ENCODE peak calls at places on chromosome 21, in seven cellular contexts. One of them, this sample, is unnamed.
A peak's percentile ranks its signal among the peaks of the same experiment; 100 is the strongest.

GRCh38 chr21:36839123-36839522 is 127.3 kb downstream of the HLCS start:
- DNase-seq in activated CD4-positive, alpha-beta T cell treated with anti-CD3 and anti-CD28 coated beads, Interleukin-2, amount 10 ng/mL, durations not matched to agents 7 days and 5 days: no peak
- DNase-seq in breast epithelium: no peak
- DNase-seq in astrocyte: peak; percentile 66
- DNase-seq in NAMALWA: no peak
- DNase-seq in MV-4-11: no peak
- DNase-seq in HCT116: no peak
- DNase-seq in this sample: no peak

GRCh38 chr21:36491191-36491916 is 11.4 kb upstream of the CLDN14 start:
- DNase-seq in HCT116: no peak
- DNase-seq in activated CD4-positive, alpha-beta T cell treated with anti-CD3 and anti-CD28 coated beads, Interleukin-2, amount 10 ng/mL, durations not matched to agents 7 days and 5 days: no peak
- DNase-seq in breast epithelium: no peak
- DNase-seq in astrocyte: peak; percentile 37
- DNase-seq in NAMALWA: no peak
- DNase-seq in MV-4-11: no peak
- DNase-seq in this sample: no peak

GRCh38 chr21:35154788-35155187 is 105.7 kb upstream of the RUNX1 start:
- DNase-seq in HCT116: no peak
- DNase-seq in breast epithelium: no peak
- DNase-seq in activated CD4-positive, alpha-beta T cell treated with anti-CD3 and anti-CD28 coated beads, Interleukin-2, amount 10 ng/mL, durations not matched to agents 7 days and 5 days: no peak
- DNase-seq in MV-4-11: no peak
- DNase-seq in astrocyte: no peak
- DNase-seq in NAMALWA: no peak
- DNase-seq in this sample: no peak

GRCh38 chr21:41360072-41360821 is 1.6 kb upstream of the MX2 start:
- DNase-seq in NAMALWA: peak; percentile 43
- DNase-seq in activated CD4-positive, alpha-beta T cell treated with anti-CD3 and anti-CD28 coated beads, Interleukin-2, amount 10 ng/mL, durations not matched to agents 7 days and 5 days: no peak
- DNase-seq in HCT116: no peak
- DNase-seq in MV-4-11: no peak
- DNase-seq in astrocyte: peak; percentile 43
- DNase-seq in breast epithelium: peak; percentile 64
- DNase-seq in this sample: no peak

GRCh38 chr21:31470896-31471694 is 127.0 kb upstream of the TIAM1 start:
- DNase-seq in activated CD4-positive, alpha-beta T cell treated with anti-CD3 and anti-CD28 coated beads, Interleukin-2, amount 10 ng/mL, durations not matched to agents 7 days and 5 days: no peak
- DNase-seq in MV-4-11: no peak
- DNase-seq in breast epithelium: no peak
- DNase-seq in NAMALWA: no peak
- DNase-seq in astrocyte: no peak
- DNase-seq in HCT116: no peak
- DNase-seq in this sample: no peak

GRCh38 chr21:42186591-42186990 is 32.3 kb upstream of the ABCG1 start:
- DNase-seq in activated CD4-positive, alpha-beta T cell treated with anti-CD3 and anti-CD28 coated beads, Interleukin-2, amount 10 ng/mL, durations not matched to agents 7 days and 5 days: no peak
- DNase-seq in HCT116: no peak
- DNase-seq in astrocyte: no peak
- DNase-seq in breast epithelium: no peak
- DNase-seq in MV-4-11: no peak
- DNase-seq in NAMALWA: no peak
- DNase-seq in this sample: no peak

GRCh38 chr21:15928196-15928595 is 198.4 kb downstream of the USP25 start:
- DNase-seq in MV-4-11: no peak
- DNase-seq in HCT116: no peak
- DNase-seq in activated CD4-positive, alpha-beta T cell treated with anti-CD3 and anti-CD28 coated beads, Interleukin-2, amount 10 ng/mL, durations not matched to agents 7 days and 5 days: no peak
- DNase-seq in astrocyte: no peak
- DNase-seq in breast epithelium: no peak
- DNase-seq in NAMALWA: no peak
- DNase-seq in this sample: no peak

GRCh38 chr21:41643246-41643966 is 123.4 kb downstream of the RIPK4 start:
- DNase-seq in HCT116: no peak
- DNase-seq in NAMALWA: no peak
- DNase-seq in breast epithelium: no peak
- DNase-seq in activated CD4-positive, alpha-beta T cell treated with anti-CD3 and anti-CD28 coated beads, Interleukin-2, amount 10 ng/mL, durations not matched to agents 7 days and 5 days: no peak
- DNase-seq in MV-4-11: no peak
- DNase-seq in astrocyte: peak; percentile 57
- DNase-seq in this sample: no peak

GRCh38 chr21:33042812-33043211 is 17.1 kb downstream of the OLIG2 start:
- DNase-seq in breast epithelium: no peak
- DNase-seq in HCT116: peak; percentile 50
- DNase-seq in MV-4-11: no peak
- DNase-seq in NAMALWA: no peak
- DNase-seq in activated CD4-positive, alpha-beta T cell treated with anti-CD3 and anti-CD28 coated beads, Interleukin-2, amount 10 ng/mL, durations not matched to agents 7 days and 5 days: no peak
- DNase-seq in astrocyte: peak; percentile 93
- DNase-seq in this sample: no peak

GRCh38 chr21:29343517-29343916 is 44.8 kb downstream of the BACH1 start:
- DNase-seq in NAMALWA: no peak
- DNase-seq in HCT116: no peak
- DNase-seq in breast epithelium: no peak
- DNase-seq in astrocyte: peak; percentile 95
- DNase-seq in activated CD4-positive, alpha-beta T cell treated with anti-CD3 and anti-CD28 coated beads, Interleukin-2, amount 10 ng/mL, durations not matched to agents 7 days and 5 days: no peak
- DNase-seq in MV-4-11: no peak
- DNase-seq in this sample: no peak

GRCh38 chr21:9737871-9738520 is 783.4 kb upstream of the TPTE start:
- DNase-seq in MV-4-11: no peak
- DNase-seq in activated CD4-positive, alpha-beta T cell treated with anti-CD3 and anti-CD28 coated beads, Interleukin-2, amount 10 ng/mL, durations not matched to agents 7 days and 5 days: no peak
- DNase-seq in astrocyte: no peak
- DNase-seq in HCT116: no peak
- DNase-seq in breast epithelium: no peak
- DNase-seq in NAMALWA: no peak
- DNase-seq in this sample: no peak

GRCh38 chr21:19792004-19792403 is 1206.2 kb upstream of the NCAM2 start:
- DNase-seq in MV-4-11: no peak
- DNase-seq in breast epithelium: no peak
- DNase-seq in activated CD4-positive, alpha-beta T cell treated with anti-CD3 and anti-CD28 coated beads, Interleukin-2, amount 10 ng/mL, durations not matched to agents 7 days and 5 days: no peak
- DNase-seq in HCT116: no peak
- DNase-seq in NAMALWA: no peak
- DNase-seq in astrocyte: no peak
- DNase-seq in this sample: no peak

GRCh38 chr21:37032293-37032692 is 25.8 kb downstream of the RIPPLY3 start:
- DNase-seq in HCT116: no peak
- DNase-seq in astrocyte: no peak
- DNase-seq in MV-4-11: no peak
- DNase-seq in activated CD4-positive, alpha-beta T cell treated with anti-CD3 and anti-CD28 coated beads, Interleukin-2, amount 10 ng/mL, durations not matched to agents 7 days and 5 days: no peak
- DNase-seq in NAMALWA: no peak
- DNase-seq in breast epithelium: no peak
- DNase-seq in this sample: no peak

GRCh38 chr21:28832715-28833061 is 160.0 kb downstream of the LTN1 start:
- DNase-seq in breast epithelium: no peak
- DNase-seq in HCT116: no peak
- DNase-seq in NAMALWA: no peak
- DNase-seq in MV-4-11: no peak
- DNase-seq in activated CD4-positive, alpha-beta T cell treated with anti-CD3 and anti-CD28 coated beads, Interleukin-2, amount 10 ng/mL, durations not matched to agents 7 days and 5 days: no peak
- DNase-seq in astrocyte: no peak
- DNase-seq in this sample: no peak

GRCh38 chr21:29649370-29649963 is 290.3 kb downstream of the GRIK1 start:
- DNase-seq in activated CD4-positive, alpha-beta T cell treated with anti-CD3 and anti-CD28 coated beads, Interleukin-2, amount 10 ng/mL, durations not matched to agents 7 days and 5 days: no peak
- DNase-seq in HCT116: no peak
- DNase-seq in NAMALWA: no peak
- DNase-seq in MV-4-11: peak; percentile 11
- DNase-seq in breast epithelium: no peak
- DNase-seq in astrocyte: no peak
- DNase-seq in this sample: no peak

GRCh38 chr21:43340491-43341348 is 86.2 kb downstream of the SIK1 start:
- DNase-seq in breast epithelium: no peak
- DNase-seq in HCT116: peak; percentile 51
- DNase-seq in MV-4-11: no peak
- DNase-seq in astrocyte: peak; percentile 87
- DNase-seq in activated CD4-positive, alpha-beta T cell treated with anti-CD3 and anti-CD28 coated beads, Interleukin-2, amount 10 ng/mL, durations not matched to agents 7 days and 5 days: no peak
- DNase-seq in NAMALWA: no peak
- DNase-seq in this sample: peak; percentile 55

GRCh38 chr21:45836694-45837670 is 144.6 kb upstream of the COL6A1 start:
- DNase-seq in HCT116: no peak
- DNase-seq in NAMALWA: no peak
- DNase-seq in astrocyte: no peak
- DNase-seq in breast epithelium: no peak
- DNase-seq in activated CD4-positive, alpha-beta T cell treated with anti-CD3 and anti-CD28 coated beads, Interleukin-2, amount 10 ng/mL, durations not matched to agents 7 days and 5 days: no peak
- DNase-seq in MV-4-11: no peak
- DNase-seq in this sample: no peak

GRCh38 chr21:28871388-28872015 is 121.2 kb downstream of the LTN1 start:
- DNase-seq in astrocyte: no peak
- DNase-seq in activated CD4-positive, alpha-beta T cell treated with anti-CD3 and anti-CD28 coated beads, Interleukin-2, amount 10 ng/mL, durations not matched to agents 7 days and 5 days: no peak
- DNase-seq in HCT116: no peak
- DNase-seq in breast epithelium: no peak
- DNase-seq in NAMALWA: no peak
- DNase-seq in MV-4-11: no peak
- DNase-seq in this sample: no peak

GRCh38 chr21:28794341-28794970 is 198.2 kb downstream of the LTN1 start:
- DNase-seq in NAMALWA: no peak
- DNase-seq in MV-4-11: no peak
- DNase-seq in breast epithelium: no peak
- DNase-seq in activated CD4-positive, alpha-beta T cell treated with anti-CD3 and anti-CD28 coated beads, Interleukin-2, amount 10 ng/mL, durations not matched to agents 7 days and 5 days: no peak
- DNase-seq in HCT116: no peak
- DNase-seq in astrocyte: no peak
- DNase-seq in this sample: no peak

GRCh38 chr21:32214654-32215305 is 64.1 kb downstream of the MIS18A start:
- DNase-seq in HCT116: no peak
- DNase-seq in activated CD4-positive, alpha-beta T cell treated with anti-CD3 and anti-CD28 coated beads, Interleukin-2, amount 10 ng/mL, durations not matched to agents 7 days and 5 days: no peak
- DNase-seq in MV-4-11: no peak
- DNase-seq in breast epithelium: no peak
- DNase-seq in astrocyte: no peak
- DNase-seq in NAMALWA: no peak
- DNase-seq in this sample: no peak

GRCh38 chr21:38181101-38181500 is 75.7 kb upstream of the KCNJ15 start:
- DNase-seq in breast epithelium: no peak
- DNase-seq in NAMALWA: no peak
- DNase-seq in MV-4-11: no peak
- DNase-seq in activated CD4-positive, alpha-beta T cell treated with anti-CD3 and anti-CD28 coated beads, Interleukin-2, amount 10 ng/mL, durations not matched to agents 7 days and 5 days: no peak
- DNase-seq in astrocyte: peak; percentile 78
- DNase-seq in HCT116: no peak
- DNase-seq in this sample: no peak

GRCh38 chr21:25878334-25878733 is 143.6 kb downstream of the GABPA start:
- DNase-seq in MV-4-11: no peak
- DNase-seq in astrocyte: peak; percentile 32
- DNase-seq in breast epithelium: no peak
- DNase-seq in activated CD4-positive, alpha-beta T cell treated with anti-CD3 and anti-CD28 coated beads, Interleukin-2, amount 10 ng/mL, durations not matched to agents 7 days and 5 days: no peak
- DNase-seq in HCT116: no peak
- DNase-seq in NAMALWA: no peak
- DNase-seq in this sample: no peak

GRCh38 chr21:16708431-16708830 is 804.4 kb upstream of the CXADR start:
- DNase-seq in MV-4-11: no peak
- DNase-seq in NAMALWA: no peak
- DNase-seq in breast epithelium: no peak
- DNase-seq in astrocyte: peak; percentile 36
- DNase-seq in activated CD4-positive, alpha-beta T cell treated with anti-CD3 and anti-CD28 coated beads, Interleukin-2, amount 10 ng/mL, durations not matched to agents 7 days and 5 days: no peak
- DNase-seq in HCT116: no peak
- DNase-seq in this sample: no peak

GRCh38 chr21:38470762-38471161 is 27.5 kb downstream of the ERG start:
- DNase-seq in HCT116: no peak
- DNase-seq in MV-4-11: peak; percentile 40
- DNase-seq in breast epithelium: no peak
- DNase-seq in NAMALWA: no peak
- DNase-seq in activated CD4-positive, alpha-beta T cell treated with anti-CD3 and anti-CD28 coated beads, Interleukin-2, amount 10 ng/mL, durations not matched to agents 7 days and 5 days: no peak
- DNase-seq in astrocyte: no peak
- DNase-seq in this sample: no peak

GRCh38 chr21:18245493-18245967 is 897 bp downstream of the CHODL start:
- DNase-seq in MV-4-11: no peak
- DNase-seq in activated CD4-positive, alpha-beta T cell treated with anti-CD3 and anti-CD28 coated beads, Interleukin-2, amount 10 ng/mL, durations not matched to agents 7 days and 5 days: no peak
- DNase-seq in breast epithelium: no peak
- DNase-seq in NAMALWA: no peak
- DNase-seq in HCT116: no peak
- DNase-seq in astrocyte: peak; percentile 0
- DNase-seq in this sample: no peak

GRCh38 chr21:16535100-16535418 is 805.3 kb downstream of the USP25 start:
- DNase-seq in breast epithelium: peak; percentile 82
- DNase-seq in HCT116: no peak
- DNase-seq in astrocyte: peak; percentile 95
- DNase-seq in activated CD4-positive, alpha-beta T cell treated with anti-CD3 and anti-CD28 coated beads, Interleukin-2, amount 10 ng/mL, durations not matched to agents 7 days and 5 days: no peak
- DNase-seq in NAMALWA: no peak
- DNase-seq in MV-4-11: no peak
- DNase-seq in this sample: no peak

GRCh38 chr21:43805275-43805800 is 16.0 kb downstream of the RRP1 start:
- DNase-seq in MV-4-11: peak; percentile 83
- DNase-seq in breast epithelium: no peak
- DNase-seq in astrocyte: no peak
- DNase-seq in HCT116: no peak
- DNase-seq in activated CD4-positive, alpha-beta T cell treated with anti-CD3 and anti-CD28 coated beads, Interleukin-2, amount 10 ng/mL, durations not matched to agents 7 days and 5 days: no peak
- DNase-seq in NAMALWA: peak; percentile 95
- DNase-seq in this sample: no peak

GRCh38 chr21:42234026-42234425 is 15.1 kb downstream of the ABCG1 start:
- DNase-seq in HCT116: no peak
- DNase-seq in NAMALWA: no peak
- DNase-seq in MV-4-11: no peak
- DNase-seq in activated CD4-positive, alpha-beta T cell treated with anti-CD3 and anti-CD28 coated beads, Interleukin-2, amount 10 ng/mL, durations not matched to agents 7 days and 5 days: no peak
- DNase-seq in breast epithelium: no peak
- DNase-seq in astrocyte: no peak
- DNase-seq in this sample: no peak

GRCh38 chr21:32611471-32611997 is 643 bp downstream of the CFAP298 start:
- DNase-seq in astrocyte: peak; percentile 10
- DNase-seq in HCT116: no peak
- DNase-seq in breast epithelium: no peak
- DNase-seq in activated CD4-positive, alpha-beta T cell treated with anti-CD3 and anti-CD28 coated beads, Interleukin-2, amount 10 ng/mL, durations not matched to agents 7 days and 5 days: peak; percentile 53
- DNase-seq in MV-4-11: no peak
- DNase-seq in NAMALWA: peak; percentile 68
- DNase-seq in this sample: no peak

GRCh38 chr21:38740131-38740530 is 65.6 kb upstream of the ETS2 start:
- DNase-seq in activated CD4-positive, alpha-beta T cell treated with anti-CD3 and anti-CD28 coated beads, Interleukin-2, amount 10 ng/mL, durations not matched to agents 7 days and 5 days: no peak
- DNase-seq in MV-4-11: no peak
- DNase-seq in astrocyte: no peak
- DNase-seq in NAMALWA: no peak
- DNase-seq in breast epithelium: no peak
- DNase-seq in HCT116: no peak
- DNase-seq in this sample: no peak

GRCh38 chr21:37408464-37409193 is 42.1 kb downstream of the DYRK1A start:
- DNase-seq in HCT116: no peak
- DNase-seq in breast epithelium: no peak
- DNase-seq in activated CD4-positive, alpha-beta T cell treated with anti-CD3 and anti-CD28 coated beads, Interleukin-2, amount 10 ng/mL, durations not matched to agents 7 days and 5 days: no peak
- DNase-seq in MV-4-11: no peak
- DNase-seq in astrocyte: no peak
- DNase-seq in NAMALWA: no peak
- DNase-seq in this sample: no peak

GRCh38 chr21:37670883-37671282 is 245.4 kb downstream of the KCNJ6 start:
- DNase-seq in astrocyte: peak; percentile 41
- DNase-seq in breast epithelium: no peak
- DNase-seq in HCT116: no peak
- DNase-seq in NAMALWA: no peak
- DNase-seq in activated CD4-positive, alpha-beta T cell treated with anti-CD3 and anti-CD28 coated beads, Interleukin-2, amount 10 ng/mL, durations not matched to agents 7 days and 5 days: no peak
- DNase-seq in MV-4-11: no peak
- DNase-seq in this sample: no peak

GRCh38 chr21:27564684-27565280 is 597.9 kb upstream of the ADAMTS5 start:
- DNase-seq in NAMALWA: peak; percentile 42
- DNase-seq in MV-4-11: peak; percentile 13
- DNase-seq in astrocyte: peak; percentile 20
- DNase-seq in activated CD4-positive, alpha-beta T cell treated with anti-CD3 and anti-CD28 coated beads, Interleukin-2, amount 10 ng/mL, durations not matched to agents 7 days and 5 days: no peak
- DNase-seq in HCT116: no peak
- DNase-seq in breast epithelium: peak; percentile 22
- DNase-seq in this sample: no peak

GRCh38 chr21:38358098-38358497 is 101.3 kb downstream of the KCNJ15 start:
- DNase-seq in activated CD4-positive, alpha-beta T cell treated with anti-CD3 and anti-CD28 coated beads, Interleukin-2, amount 10 ng/mL, durations not matched to agents 7 days and 5 days: no peak
- DNase-seq in MV-4-11: no peak
- DNase-seq in NAMALWA: no peak
- DNase-seq in breast epithelium: no peak
- DNase-seq in astrocyte: no peak
- DNase-seq in HCT116: no peak
- DNase-seq in this sample: no peak

This sample was measured in T1000.